ENCODE peak calls at places on chromosomes 13 and 19, in six cellular contexts. One of them, this sample, is unnamed.

GRCh38 chr13:39684531-39685137 is 29.2 kb downstream of the COG6 start:
- DNase-seq in breast epithelium: no peak
- DNase-seq in IMR-90: peak
- DNase-seq in uterus: no peak
- DNase-seq in ovary: no peak
- DNase-seq in stomach: no peak
- DNase-seq in this sample: no peak

GRCh38 chr19:3336680-3337523 is 29.5 kb upstream of the NFIC start:
- DNase-seq in IMR-90: peak
- DNase-seq in ovary: peak
- DNase-seq in uterus: peak
- DNase-seq in breast epithelium: peak
- DNase-seq in stomach: peak
- DNase-seq in this sample: peak

GRCh38 chr19:55530996-55531395 is 5.9 kb downstream of the SBK2 start:
- DNase-seq in breast epithelium: no peak
- DNase-seq in ovary: no peak
- DNase-seq in uterus: no peak
- DNase-seq in IMR-90: no peak
- DNase-seq in stomach: no peak
- DNase-seq in this sample: no peak

GRCh38 chr13:110246530-110246929 is 60.4 kb downstream of the COL4A1 start:
- DNase-seq in ovary: no peak
- DNase-seq in uterus: peak
- DNase-seq in IMR-90: no peak
- DNase-seq in breast epithelium: no peak
- DNase-seq in stomach: no peak
- DNase-seq in this sample: no peak

GRCh38 chr19:48830965-48831364 is 5.3 kb downstream of the HSD17B14 start:
- DNase-seq in ovary: no peak
- DNase-seq in breast epithelium: no peak
- DNase-seq in uterus: no peak
- DNase-seq in IMR-90: no peak
- DNase-seq in stomach: no peak
- DNase-seq in this sample: no peak

GRCh38 chr13:46893820-46894533 is 2.9 kb downstream of the HTR2A start:
- DNase-seq in uterus: peak
- DNase-seq in IMR-90: peak
- DNase-seq in ovary: peak
- DNase-seq in breast epithelium: no peak
- DNase-seq in stomach: peak
- DNase-seq in this sample: peak

GRCh38 chr13:62910541-62910940 is 1494.9 kb upstream of the PCDH20 start:
- DNase-seq in uterus: no peak
- DNase-seq in breast epithelium: no peak
- DNase-seq in ovary: no peak
- DNase-seq in stomach: no peak
- DNase-seq in IMR-90: no peak
- DNase-seq in this sample: no peak

GRCh38 chr13:39419866-39420265 is 183.1 kb downstream of the LHFPL6 start:
- DNase-seq in stomach: no peak
- DNase-seq in IMR-90: no peak
- DNase-seq in breast epithelium: no peak
- DNase-seq in ovary: no peak
- DNase-seq in uterus: no peak
- DNase-seq in this sample: no peak

GRCh38 chr13:20780318-20780717 is 6.6 kb upstream of the EEF1AKMT1 start:
- DNase-seq in stomach: no peak
- DNase-seq in ovary: no peak
- DNase-seq in uterus: no peak
- DNase-seq in breast epithelium: no peak
- DNase-seq in IMR-90: no peak
- DNase-seq in this sample: no peak

GRCh38 chr13:43431279-43431678 is 355.5 kb downstream of the ENOX1 start:
- DNase-seq in ovary: no peak
- DNase-seq in uterus: no peak
- DNase-seq in IMR-90: no peak
- DNase-seq in stomach: no peak
- DNase-seq in breast epithelium: no peak
- DNase-seq in this sample: no peak

GRCh38 chr13:25588336-25589060 is 216.7 kb downstream of the ATP8A2 start:
- DNase-seq in IMR-90: no peak
- DNase-seq in breast epithelium: no peak
- DNase-seq in ovary: no peak
- DNase-seq in stomach: no peak
- DNase-seq in uterus: no peak
- DNase-seq in this sample: no peak
- TF ChIP-seq CTCF in IMR-90: no peak
- TF ChIP-seq CTCF in breast epithelium: no peak
- TF ChIP-seq CTCF in ovary: no peak
- TF ChIP-seq CTCF in stomach: no peak
- TF ChIP-seq CTCF in uterus: no peak
- TF ChIP-seq CTCF in this sample: no peak

DNA sequence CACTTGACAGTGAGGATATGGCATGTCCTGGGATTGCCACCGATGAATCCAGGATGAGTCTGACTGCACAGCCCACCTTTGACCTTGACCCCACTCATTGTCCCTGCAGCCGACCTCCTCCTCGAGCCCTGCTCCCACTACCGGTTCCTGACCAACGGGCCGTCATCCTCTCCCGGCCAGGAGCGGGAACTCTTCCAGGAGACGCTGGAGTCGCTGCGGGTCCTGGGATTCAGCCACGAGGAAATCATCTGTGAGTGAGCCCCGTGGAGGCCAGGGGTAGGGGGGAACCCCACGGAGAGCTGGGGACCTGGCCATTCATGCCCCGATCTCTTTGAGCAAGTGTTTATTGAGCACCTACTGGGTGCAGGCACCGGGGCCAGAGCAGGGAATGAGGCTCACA is 28.4 kb downstream of the MYH14 start:
- DNase-seq in breast epithelium: no peak
- DNase-seq in uterus: no peak
- DNase-seq in ovary: no peak
- DNase-seq in stomach: no peak
- DNase-seq in IMR-90: no peak
- DNase-seq in this sample: no peak
- TF ChIP-seq POLR2A in breast epithelium: no peak
- TF ChIP-seq POLR2A in uterus: no peak
- TF ChIP-seq POLR2A in ovary: no peak
- TF ChIP-seq POLR2A in stomach: no peak
- TF ChIP-seq POLR2A in IMR-90: no peak
- TF ChIP-seq POLR2A in this sample: no peak

GRCh38 chr13:45695198-45695730 is 6.9 kb upstream of the CBY2 start:
- DNase-seq in breast epithelium: no peak
- DNase-seq in stomach: no peak
- DNase-seq in ovary: no peak
- DNase-seq in uterus: no peak
- DNase-seq in IMR-90: no peak
- DNase-seq in this sample: peak

GRCh38 chr13:45696610-45697226 is 5.4 kb upstream of the CBY2 start:
- DNase-seq in breast epithelium: no peak
- DNase-seq in ovary: no peak
- DNase-seq in IMR-90: no peak
- DNase-seq in uterus: no peak
- DNase-seq in stomach: no peak
- DNase-seq in this sample: no peak

GRCh38 chr13:45691251-45691650 is 10.9 kb upstream of the CBY2 start:
- DNase-seq in stomach: no peak
- DNase-seq in IMR-90: no peak
- DNase-seq in ovary: no peak
- DNase-seq in breast epithelium: no peak
- DNase-seq in uterus: no peak
- DNase-seq in this sample: no peak

GRCh38 chr13:45690636-45691035 is 11.5 kb upstream of the CBY2 start:
- DNase-seq in stomach: no peak
- DNase-seq in ovary: no peak
- DNase-seq in uterus: no peak
- DNase-seq in breast epithelium: no peak
- DNase-seq in IMR-90: no peak
- DNase-seq in this sample: no peak

GRCh38 chr13:45691667-45692066 is 10.5 kb upstream of the CBY2 start:
- DNase-seq in IMR-90: no peak
- DNase-seq in breast epithelium: no peak
- DNase-seq in stomach: no peak
- DNase-seq in uterus: no peak
- DNase-seq in ovary: no peak
- DNase-seq in this sample: no peak
- TF ChIP-seq CTCF in IMR-90: no peak
- TF ChIP-seq CTCF in breast epithelium: no peak
- TF ChIP-seq CTCF in stomach: no peak
- TF ChIP-seq CTCF in uterus: no peak
- TF ChIP-seq CTCF in ovary: no peak
- TF ChIP-seq CTCF in this sample: no peak

GRCh38 chr19:42216653-42217521 is 590 bp downstream of the DEDD2 start:
- DNase-seq in uterus: peak
- DNase-seq in ovary: peak
- DNase-seq in IMR-90: peak
- DNase-seq in stomach: peak
- DNase-seq in breast epithelium: peak
- DNase-seq in this sample: peak

GRCh38 chr19:42220751-42221097 is 612 bp downstream of the ZNF526 start:
- DNase-seq in ovary: no peak
- DNase-seq in stomach: no peak
- DNase-seq in uterus: no peak
- DNase-seq in breast epithelium: no peak
- DNase-seq in IMR-90: no peak
- DNase-seq in this sample: no peak

GRCh38 chr19:42219812-42220750 is at the start of gene ZNF526:
- DNase-seq in breast epithelium: peak
- DNase-seq in ovary: peak
- DNase-seq in stomach: peak
- DNase-seq in IMR-90: peak
- DNase-seq in uterus: peak
- DNase-seq in this sample: peak

GRCh38 chr19:42214810-42215209 is 2.7 kb downstream of the DEDD2 start:
- DNase-seq in ovary: no peak
- DNase-seq in stomach: no peak
- DNase-seq in IMR-90: no peak
- DNase-seq in uterus: no peak
- DNase-seq in breast epithelium: no peak
- DNase-seq in this sample: no peak

DNA sequence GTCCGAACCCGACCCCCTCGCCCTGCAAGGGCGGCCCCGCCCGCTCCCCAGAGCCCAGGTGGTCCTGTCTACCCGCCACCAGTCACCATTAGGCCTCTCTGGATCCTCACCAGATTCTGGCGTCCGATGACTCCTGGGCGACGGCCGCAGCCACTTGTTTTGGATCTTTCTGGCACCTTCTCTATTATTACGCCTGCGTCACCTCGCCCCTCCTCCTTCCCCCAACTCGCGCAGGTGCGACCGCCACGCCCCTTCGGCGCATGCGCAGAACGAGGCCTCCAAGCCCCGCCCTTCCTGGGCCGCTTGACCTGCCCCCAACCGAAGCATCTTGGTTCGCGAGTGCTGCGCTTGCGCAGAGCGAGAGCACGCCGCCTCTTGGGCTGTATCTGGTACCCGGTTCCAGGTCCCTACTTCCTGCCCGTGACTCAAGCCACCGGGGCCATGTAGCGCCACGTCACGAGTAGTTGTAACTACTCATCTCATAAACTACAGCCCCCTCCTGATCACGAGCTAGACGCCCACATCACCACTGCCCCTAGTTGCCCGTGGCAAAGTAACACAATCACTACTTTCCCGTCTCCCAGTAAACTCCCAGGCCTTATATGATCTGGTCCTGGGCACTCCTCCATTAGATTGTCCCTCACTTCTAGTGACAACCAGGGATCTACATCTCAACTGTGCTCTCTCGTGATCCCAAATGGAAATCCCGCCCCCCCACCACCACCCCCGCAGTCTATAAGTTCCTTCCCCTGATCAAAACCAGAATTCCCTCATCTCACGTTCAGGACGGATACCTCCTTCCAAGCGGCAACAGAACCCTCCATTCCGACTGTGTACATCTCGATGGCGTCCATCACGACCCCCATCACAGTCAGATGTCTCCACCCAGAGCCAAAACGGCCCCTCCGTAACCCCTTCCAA is at the start of gene DEDD2:
- DNase-seq in IMR-90: peak
- DNase-seq in ovary: peak
- DNase-seq in uterus: peak
- DNase-seq in stomach: peak
- DNase-seq in breast epithelium: peak
- DNase-seq in this sample: peak
- TF ChIP-seq POLR2A in IMR-90: peak
- TF ChIP-seq POLR2A in ovary: peak
- TF ChIP-seq POLR2A in uterus: peak
- TF ChIP-seq POLR2A in stomach: no peak
- TF ChIP-seq POLR2A in breast epithelium: peak
- TF ChIP-seq POLR2A in this sample: peak